ENCODE peak calls at places on chromosomes 13 and 19, in four cellular contexts. I is K562, A is HepG2, V is GM12878. O is an unnamed sample.

GRCh38 chr13:74221752-74222151 is 87.5 kb upstream of the KLF12 start:
- DNase-seq in I (no peak), A (peak), V (no peak), O (no peak)

GRCh38 chr19:1411255-1412191 is 4.1 kb downstream of the DAZAP1 start:
- DNase-seq in I (no peak), A (no peak), V (no peak), O (no peak)

GRCh38 chr13:34161829-34162544 is 344.0 kb downstream of the RFC3 start:
- DNase-seq in I (no peak), A (peak), V (no peak), O (no peak)

GRCh38 chr13:99417821-99418662 is 83.2 kb upstream of the TM9SF2 start:
- DNase-seq in I (no peak), A (no peak), V (no peak), O (no peak)

GRCh38 chr13:29733069-29733700 is 117.2 kb downstream of the UBL3 start:
- DNase-seq in I (no peak), A (no peak), V (no peak), O (no peak)

GRCh38 chr19:40257096-40257517 is 28.0 kb downstream of the AKT2 start:
- DNase-seq in I (no peak), A (no peak), V (no peak), O (no peak)

GRCh38 chr13:30334663-30335386 is 27.5 kb upstream of the KATNAL1 start:
- DNase-seq in I (peak), A (peak), V (no peak), O (peak)

GRCh38 chr13:18714889-18715288 is 466.7 kb downstream of the TUBA3C start:
- DNase-seq in I (no peak), A (no peak), V (no peak), O (no peak)

GRCh38 chr13:93060144-93060543 is 166.5 kb upstream of the GPC6 start:
- DNase-seq in I (no peak), A (no peak), V (no peak), O (no peak)

GRCh38 chr19:35195822-35196221 is 32.7 kb downstream of the FAM187B start:
- DNase-seq in I (no peak), A (no peak), V (peak), O (no peak)

GRCh38 chr13:83048419-83048818 is 833.9 kb downstream of the SLITRK1 start:
- DNase-seq in I (no peak), A (no peak), V (no peak), O (no peak)

GRCh38 chr13:49248433-49249002 is 793 bp downstream of the CDADC1 start:
- DNase-seq in I (no peak), A (peak), V (no peak), O (no peak)

GRCh38 chr13:97226013-97226412 is 3.9 kb downstream of the MBNL2 start:
- DNase-seq in I (no peak), A (no peak), V (no peak), O (no peak)

GRCh38 chr19:38729653-38730469 is 14.4 kb downstream of the CAPN12 start:
- DNase-seq in I (peak), A (peak), V (no peak), O (peak)

GRCh38 chr13:61777281-61777680 is 361.6 kb upstream of the PCDH20 start:
- DNase-seq in I (no peak), A (no peak), V (no peak), O (no peak)

GRCh38 chr19:34556500-34556899 is 74.9 kb downstream of the WTIP start:
- DNase-seq in I (peak), A (peak), V (no peak), O (peak)

GRCh38 chr19:46193678-46194077 is 35.9 kb upstream of the IGFL1 start:
- DNase-seq in I (peak), A (no peak), V (no peak), O (no peak)

GRCh38 chr13:106432636-106433035 is 102.8 kb downstream of the EFNB2 start:
- DNase-seq in I (no peak), A (no peak), V (no peak), O (no peak)

GRCh38 chr19:10431254-10431942 is 11.1 kb downstream of the PDE4A start:
- DNase-seq in I (peak), A (no peak), V (peak), O (peak)

GRCh38 chr13:33279898-33280549 is 5.5 kb downstream of the STARD13 start:
- DNase-seq in I (no peak), A (peak), V (no peak), O (no peak)

GRCh38 chr13:97429681-97430081 is 4.3 kb upstream of the RAP2A start:
- DNase-seq in I (no peak), A (no peak), V (no peak), O (no peak)

GRCh38 chr13:42076309-42076713 is 27.9 kb downstream of the DGKH start:
- DNase-seq in I (no peak), A (no peak), V (no peak), O (no peak)

GRCh38 chr13:76222511-76222910 is 586.4 kb downstream of the LMO7 start:
- DNase-seq in I (no peak), A (no peak), V (no peak), O (no peak)

GRCh38 chr13:23723463-23723862 is 153.3 kb downstream of the TNFRSF19 start:
- DNase-seq in I (no peak), A (no peak), V (no peak), O (no peak)

GRCh38 chr13:44266305-44266704 is 107.3 kb upstream of the SERP2 start:
- DNase-seq in I (no peak), A (no peak), V (no peak), O (no peak)

GRCh38 chr19:39874404-39874803 is 28.2 kb upstream of the FBL start:
- DNase-seq in I (no peak), A (no peak), V (no peak), O (no peak)

DNA sequence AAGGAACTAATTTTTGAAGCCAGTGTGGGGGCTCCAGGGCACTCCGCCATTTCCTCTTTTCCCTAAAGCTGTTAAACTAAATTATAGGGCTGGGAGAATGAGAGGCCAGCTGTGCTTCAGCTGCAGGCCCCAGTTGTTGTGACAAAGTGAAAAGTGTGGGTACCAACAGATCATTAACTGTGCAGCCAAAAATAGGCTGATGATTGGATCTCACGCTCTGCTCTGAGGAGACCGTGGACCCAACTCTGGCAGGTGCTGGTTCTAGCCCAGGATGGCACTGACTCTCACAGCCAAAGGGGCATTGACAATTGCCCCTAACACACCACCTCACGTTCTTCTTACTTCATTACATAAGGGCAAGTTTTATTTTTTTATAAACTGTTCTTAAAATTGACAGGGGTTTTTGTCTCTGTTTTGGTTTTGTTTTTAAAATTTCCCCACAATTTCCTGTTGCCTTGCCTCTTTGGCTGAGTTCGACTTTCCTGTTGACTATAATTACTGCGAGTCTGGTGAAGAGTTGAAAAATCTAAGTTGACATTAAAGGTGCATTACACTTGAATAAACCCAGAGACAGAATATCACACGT is 391.0 kb downstream of the FGF9 start:
- DNase-seq in I (no peak), A (no peak), V (peak), O (no peak)
- TF ChIP-seq CREM in I (no peak), A (no peak), V (no peak), O (no peak)

DNA sequence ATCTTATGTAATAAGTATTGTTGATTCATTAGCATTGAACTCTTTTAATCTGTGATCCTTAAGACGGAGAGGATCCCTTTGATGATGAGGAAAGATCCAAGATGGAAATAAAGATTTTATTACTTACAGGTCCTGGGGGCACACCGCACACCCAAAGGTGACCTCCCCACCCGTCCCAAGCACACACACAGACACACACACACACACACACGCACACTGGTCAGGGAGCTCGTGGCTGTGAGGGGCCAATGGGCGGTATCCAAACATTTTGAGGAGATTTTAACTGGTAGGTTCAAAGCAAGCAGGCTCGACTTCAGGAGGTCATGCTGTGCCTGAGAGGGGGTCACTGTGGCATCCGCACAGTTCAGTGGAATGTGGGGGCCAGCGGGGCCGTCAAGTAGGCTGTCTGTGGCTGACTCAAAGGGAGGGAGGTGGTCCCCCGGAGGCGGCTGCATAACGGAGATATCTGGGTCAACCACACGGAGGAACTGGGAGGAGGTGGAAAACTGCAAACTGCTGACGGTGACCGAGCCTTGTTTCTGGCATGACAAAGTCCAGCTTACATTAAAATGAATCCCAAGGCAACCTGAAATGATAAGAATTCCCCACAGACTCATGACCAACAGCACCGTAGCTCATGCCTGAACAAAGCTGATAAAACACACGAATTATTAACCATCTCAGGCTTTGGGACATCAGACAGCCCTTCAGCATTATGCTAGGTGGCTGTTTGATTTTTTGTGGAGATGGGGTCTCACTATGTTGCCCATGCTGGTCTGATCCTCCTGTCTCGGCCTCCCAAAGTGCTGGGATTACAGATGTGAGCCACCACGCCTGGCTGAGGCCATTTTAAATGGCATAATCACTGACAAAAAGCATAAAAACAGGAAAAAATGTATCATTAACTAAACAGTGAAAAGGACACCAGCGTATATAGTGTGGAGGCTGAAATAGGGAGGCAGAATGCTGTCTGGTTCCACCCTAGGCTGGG is 20.9 kb upstream of the SIGLEC11 start:
- DNase-seq in I (peak), A (no peak), V (no peak), O (no peak)
- TF ChIP-seq CREM in I (peak), A (no peak), V (no peak), O (no peak)

DNA sequence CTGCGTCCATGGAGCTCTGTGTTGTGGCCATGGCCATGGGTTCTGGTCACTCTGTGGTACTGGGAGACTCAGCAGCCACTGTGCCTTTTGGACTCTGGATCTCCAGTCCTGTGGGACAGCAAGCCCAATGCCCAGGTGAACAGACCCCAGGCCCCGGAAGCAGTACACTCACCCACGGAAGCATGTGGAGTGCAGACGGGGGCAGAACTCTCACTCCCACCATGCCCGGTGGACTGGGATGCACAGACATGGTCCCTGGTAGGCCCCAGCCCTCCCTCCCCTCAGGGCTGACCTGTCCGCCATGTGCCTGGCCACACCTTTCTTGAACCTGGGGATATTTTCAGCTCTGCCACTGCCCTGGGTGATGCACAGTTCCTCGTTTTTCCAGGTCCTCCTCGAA is 163.3 kb downstream of the URI1 start:
- DNase-seq in I (no peak), A (no peak), V (no peak), O (no peak)
- TF ChIP-seq CREM in I (no peak), A (no peak), V (no peak), O (no peak)

DNA sequence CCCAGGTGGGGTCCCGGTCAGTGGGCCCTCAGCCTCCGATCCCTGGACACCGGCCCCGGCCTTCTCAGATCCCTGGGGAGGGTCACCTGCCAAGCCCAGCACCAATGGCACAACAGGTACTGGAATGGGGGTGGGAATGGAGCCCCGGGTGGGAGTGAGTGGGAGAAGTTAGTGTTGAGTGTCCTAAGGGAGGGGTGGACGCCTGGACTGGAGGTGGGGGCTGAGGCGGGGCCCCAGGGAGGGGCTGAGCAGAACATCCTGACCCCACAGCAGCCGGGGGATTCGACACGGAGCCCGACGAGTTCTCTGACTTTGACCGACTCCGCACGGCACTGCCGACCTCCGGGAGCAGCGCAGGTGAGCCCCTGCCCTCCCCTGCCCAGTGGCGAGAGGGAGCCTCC is 17.7 kb downstream of the EPN1 start:
- DNase-seq in I (no peak), A (no peak), V (no peak), O (no peak)
- TF ChIP-seq CREM in I (no peak), A (no peak), V (no peak), O (no peak)

GRCh38 chr19:5738423-5738822 is 18.0 kb downstream of the CATSPERD start:
- DNase-seq in I (no peak), A (no peak), V (no peak), O (no peak)
- TF ChIP-seq CREM in I (no peak), A (no peak), V (no peak), O (no peak)

DNA sequence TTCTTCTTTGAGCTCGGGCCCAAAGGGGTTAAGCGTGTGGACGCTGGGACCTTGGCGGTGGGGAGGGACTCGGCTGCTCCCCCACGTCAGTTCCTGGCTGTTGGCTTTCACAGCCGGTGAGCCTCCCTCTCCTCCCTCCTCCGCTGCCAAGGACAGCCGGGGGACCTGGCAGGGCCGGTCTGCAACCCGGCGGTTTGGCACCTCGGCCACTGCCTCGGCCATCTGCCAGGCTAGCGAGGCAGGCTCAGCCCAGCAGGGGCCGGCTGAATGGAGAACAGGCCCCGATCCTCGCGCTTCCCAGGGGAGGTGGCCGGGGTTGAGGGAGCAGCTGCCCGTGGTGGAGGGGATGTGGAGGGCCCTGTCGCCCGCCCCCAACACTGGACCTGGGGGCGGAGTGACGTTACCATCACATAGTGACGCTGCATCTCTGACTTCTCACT is 5.0 kb downstream of the TLE5 start:
- DNase-seq in I (no peak), A (no peak), V (no peak), O (no peak)
- TF ChIP-seq CREM in I (no peak), A (no peak), V (no peak), O (no peak)

GRCh38 chr19:6439743-6440142 is 6.2 kb upstream of the SLC25A41 start:
- DNase-seq in I (no peak), A (no peak), V (no peak), O (no peak)
- TF ChIP-seq CREM in I (no peak), A (no peak), V (no peak), O (no peak)

GRCh38 chr13:94706854-94707399 is 5.4 kb downstream of the SOX21 start:
- DNase-seq in I (no peak), A (no peak), V (no peak), O (no peak)
- TF ChIP-seq CREM in I (no peak), A (no peak), V (no peak), O (no peak)

GRCh38 chr19:50377051-50377441 is 789 bp downstream of the NR1H2 start:
- DNase-seq in I (peak), A (peak), V (no peak), O (peak)
- TF ChIP-seq CREM in I (no peak), A (no peak), V (no peak), O (no peak)

GRCh38 chr19:53881482-53882390 is at the start of gene PRKCG:
- DNase-seq in I (peak), A (peak), V (no peak), O (peak)
- TF ChIP-seq CREM in I (no peak), A (no peak), V (no peak), O (no peak)

O was measured in WTC11.